ENCODE peak calls at places on chromosomes 11 and 22, in eight cellular contexts. F is HS-27A, D is germinal center, Y is EL, G is NCI-H460, T is iris pigment epithelial cell, X is activated T-cell treated with anti-CD3 and anti-CD28 coated beads for 48 hours, R is LHCN-M2. O is an unnamed sample.

GRCh38 chr22:39437836-39438704 is 18.7 kb upstream of the MGAT3 start:
- DNase-seq in F (no peak), Y (no peak), R (no peak), X (no peak), T (no peak), G (no peak), D (no peak), O (no peak)

GRCh38 chr11:94676769-94677168 is 91.4 kb upstream of the AMOTL1 start:
- DNase-seq in X (no peak), R (no peak), T (no peak), D (no peak), G (no peak), F (no peak), Y (no peak), O (no peak)

GRCh38 chr11:65471410-65471762 is 27.5 kb upstream of the MALAT1 start:
- DNase-seq in R (peak), T (peak), X (no peak), F (no peak), Y (peak), D (no peak), G (peak), O (peak)

GRCh38 chr11:128948583-128948982 is 5.9 kb upstream of the TP53AIP1 start:
- DNase-seq in T (no peak), F (no peak), G (no peak), X (no peak), D (no peak), R (no peak), Y (no peak), O (no peak)

GRCh38 chr11:72802822-72803221 is 9.0 kb upstream of the STARD10 start:
- DNase-seq in G (no peak), F (no peak), T (no peak), R (no peak), X (no peak), D (no peak), Y (no peak), O (no peak)

GRCh38 chr11:2775626-2776350 is 76.0 kb upstream of the KCNQ1OT1 start:
- DNase-seq in T (no peak), F (no peak), G (no peak), D (no peak), Y (no peak), R (no peak), X (no peak), O (no peak)

GRCh38 chr11:96113100-96113710 is 189.3 kb upstream of the MTMR2 start:
- DNase-seq in Y (peak), F (no peak), X (no peak), G (no peak), R (peak), T (peak), D (no peak), O (peak)

GRCh38 chr11:123773959-123774358 is 19.6 kb upstream of the OR6X1 start:
- DNase-seq in F (no peak), G (no peak), T (no peak), R (no peak), Y (no peak), X (no peak), D (no peak), O (no peak)

GRCh38 chr22:45203150-45203974 is 37.3 kb downstream of the KIAA0930 start:
- DNase-seq in F (no peak), Y (no peak), D (no peak), G (no peak), X (no peak), R (no peak), T (no peak), O (no peak)

GRCh38 chr11:7968686-7969085 is 3.4 kb upstream of the NLRP10 start:
- DNase-seq in Y (peak), D (no peak), R (no peak), F (no peak), X (no peak), T (no peak), G (no peak), O (peak)

GRCh38 chr22:35506259-35506570 is 34.4 kb upstream of the RASD2 start:
- DNase-seq in F (no peak), Y (no peak), T (peak), G (no peak), D (no peak), R (no peak), X (no peak), O (no peak)

GRCh38 chr22:25747245-25747944 is 5.4 kb downstream of the MYO18B start:
- DNase-seq in X (no peak), G (peak), Y (peak), F (peak), D (no peak), R (peak), T (peak), O (peak)

GRCh38 chr11:57095417-57095816 is 86.3 kb upstream of the LRRC55 start:
- DNase-seq in D (no peak), Y (no peak), F (no peak), T (no peak), X (no peak), G (no peak), R (no peak), O (no peak)

GRCh38 chr11:64419818-64420485 is 61.0 kb downstream of the RPS6KA4 start:
- DNase-seq in R (peak), X (no peak), F (no peak), Y (peak), G (no peak), D (no peak), T (peak), O (peak)

GRCh38 chr11:33540946-33541915 is 159.4 kb downstream of the C11orf91 start:
- DNase-seq in Y (no peak), X (no peak), D (no peak), T (no peak), F (no peak), R (no peak), G (no peak), O (no peak)

GRCh38 chr11:117723625-117724024 is 73.4 kb downstream of the DSCAML1 start:
- DNase-seq in Y (no peak), D (no peak), X (no peak), G (no peak), R (no peak), T (no peak), F (no peak), O (no peak)

GRCh38 chr11:12397953-12398352 is 20.6 kb downstream of the PARVA start:
- DNase-seq in D (no peak), G (no peak), X (no peak), F (peak), R (peak), T (peak), Y (peak), O (peak)

GRCh38 chr22:19643448-19644313 is 70.6 kb upstream of the SEPTIN5 start:
- DNase-seq in D (no peak), T (no peak), G (no peak), F (no peak), Y (no peak), X (no peak), R (no peak), O (peak)

GRCh38 chr22:30575011-30575671 is 676 bp upstream of the GAL3ST1 start:
- DNase-seq in G (no peak), Y (peak), F (no peak), T (no peak), R (peak), D (no peak), X (no peak), O (peak)

GRCh38 chr11:69899957-69900821 is 81.0 kb upstream of the FGF3 start:
- DNase-seq in F (no peak), R (peak), D (no peak), Y (peak), G (no peak), T (peak), X (no peak), O (peak)

GRCh38 chr11:14411818-14412217 is 52.8 kb upstream of the RRAS2 start:
- DNase-seq in F (no peak), R (peak), X (no peak), D (no peak), T (peak), Y (peak), G (no peak), O (peak)

GRCh38 chr22:47129902-47130301 is 367.5 kb downstream of the TBC1D22A start:
- DNase-seq in D (no peak), G (peak), T (no peak), X (peak), Y (no peak), R (no peak), F (no peak), O (no peak)

GRCh38 chr22:39960791-39961746 is 872 bp downstream of the TMA7B start:
- DNase-seq in X (peak), Y (peak), T (peak), G (peak), R (peak), F (peak), D (no peak), O (peak)

GRCh38 chr11:29333993-29334780 is 682.6 kb downstream of the KCNA4 start:
- DNase-seq in R (peak), D (no peak), X (no peak), T (peak), F (peak), G (peak), Y (peak), O (peak)